ENCODE peak calls at places on chromosomes 13 and 19, in eight cellular contexts. P is ELF-1; D is activated T-cell treated with anti-CD3 and anti-CD28 coated beads for 48 hours; T is stimulated activated CD4-positive, alpha-beta T cell treated with anti-CD3 and anti-CD28 coated beads, TNF-alpha, amount 100 ng/mL, for 1 hour; I is mucosa of gallbladder; W is endothelial cell; X is T-helper 9 cell; J is NCI-H1092. Q is an unnamed sample.

GRCh38 chr19:38005224-38005614 is 98.2 kb downstream of the SIPA1L3 start:
- DNase-seq in P (no peak), D (no peak), T (no peak), I (no peak), W (no peak), X (no peak), J (no peak), Q (no peak)

GRCh38 chr19:39206122-39206521 is 2.1 kb upstream of the SYCN start:
- DNase-seq in P (no peak), D (no peak), T (no peak), I (no peak), W (no peak), X (no peak), J (no peak), Q (no peak)

GRCh38 chr13:50208826-50209335 is 193.6 kb downstream of the KCNRG start:
- DNase-seq in P (peak; percentile 86), D (no peak), T (no peak), I (peak; percentile 14), W (peak; percentile 38), X (no peak), J (no peak), Q (peak; percentile 20)

GRCh38 chr19:33805840-33806433 is 9.3 kb downstream of the KCTD15 start:
- DNase-seq in P (no peak), D (no peak), T (no peak), I (no peak), W (no peak), X (no peak), J (no peak), Q (no peak)

GRCh38 chr13:110503037-110503901 is 58.3 kb downstream of the RAB20 start:
- DNase-seq in P (peak; percentile 36), D (no peak), T (no peak), I (no peak), W (no peak), X (no peak), J (no peak), Q (no peak)

GRCh38 chr13:108086678-108087077 is 128.7 kb downstream of the LIG4 start:
- DNase-seq in P (no peak), D (no peak), T (no peak), I (peak; percentile 41), W (peak; percentile 8), X (no peak), J (no peak), Q (no peak)

GRCh38 chr19:3068071-3068470 is 5.8 kb upstream of the TLE5 start:
- DNase-seq in P (peak; percentile 63), D (no peak), T (no peak), I (no peak), W (no peak), X (no peak), J (no peak), Q (no peak)

GRCh38 chr13:109743706-109744453 is 42.5 kb downstream of the IRS2 start:
- DNase-seq in P (peak; percentile 72), D (no peak), T (no peak), I (no peak), W (peak; percentile 56), X (no peak), J (no peak), Q (no peak)

GRCh38 chr19:16654151-16654550 is 5.8 kb downstream of the SMIM7 start:
- DNase-seq in P (peak; percentile 15), D (no peak), T (no peak), I (no peak), W (no peak), X (no peak), J (no peak), Q (no peak)

GRCh38 chr19:52566588-52566987 is 3.5 kb upstream of the ZNF701 start:
- DNase-seq in P (no peak), D (no peak), T (no peak), I (no peak), W (no peak), X (no peak), J (no peak), Q (no peak)

GRCh38 chr19:17424743-17425365 is 5.0 kb downstream of the MVB12A start:
- DNase-seq in P (peak; percentile 88), D (peak; percentile 24), T (no peak), I (no peak), W (peak; percentile 80), X (no peak), J (peak; percentile 32), Q (peak; percentile 21)

GRCh38 chr19:39070888-39071287 is 13.3 kb upstream of the ACP7 start:
- DNase-seq in P (no peak), D (no peak), T (no peak), I (no peak), W (no peak), X (no peak), J (no peak), Q (no peak)

GRCh38 chr13:29969286-29969685 is 118.9 kb upstream of the UBL3 start:
- DNase-seq in P (no peak), D (no peak), T (no peak), I (no peak), W (no peak), X (no peak), J (no peak), Q (no peak)

GRCh38 chr13:104314926-104315535 is 1248.8 kb upstream of the SLC10A2 start:
- DNase-seq in P (no peak), D (no peak), T (no peak), I (no peak), W (no peak), X (no peak), J (no peak), Q (no peak)

GRCh38 chr13:87235621-87236020 is 435.6 kb upstream of the SLITRK5 start:
- DNase-seq in P (no peak), D (no peak), T (no peak), I (no peak), W (no peak), X (no peak), J (no peak), Q (no peak)

GRCh38 chr13:72390909-72391308 is 336.5 kb downstream of the MZT1 start:
- DNase-seq in P (no peak), D (no peak), T (no peak), I (no peak), W (no peak), X (no peak), J (no peak), Q (no peak)

GRCh38 chr19:55474269-55475265 is 1.9 kb upstream of the ZNF628 start:
- DNase-seq in P (peak; percentile 75), D (no peak), T (no peak), I (no peak), W (no peak), X (no peak), J (no peak), Q (no peak)

GRCh38 chr13:98710521-98710920 is 42.0 kb downstream of the SLC15A1 start:
- DNase-seq in P (no peak), D (no peak), T (no peak), I (no peak), W (no peak), X (no peak), J (no peak), Q (no peak)

GRCh38 chr19:40419780-40420179 is 6.0 kb downstream of the SERTAD1 start:
- DNase-seq in P (no peak), D (no peak), T (no peak), I (no peak), W (no peak), X (no peak), J (no peak), Q (no peak)

GRCh38 chr19:57830071-57830602 is at the start of gene ZNF587B:
- DNase-seq in P (peak; percentile 99), D (no peak), T (no peak), I (peak; percentile 76), W (peak; percentile 84), X (peak; percentile 17), J (no peak), Q (no peak)

GRCh38 chr13:50519866-50520265 is 323.6 kb downstream of the DLEU7 start:
- DNase-seq in P (no peak), D (no peak), T (no peak), I (no peak), W (no peak), X (no peak), J (no peak), Q (no peak)